ENCODE peak calls at places on chromosome 2, in seven cellular contexts. One of them, this sample, is unnamed.

GRCh38 chr2:23695214-23696162 is 231.4 kb downstream of the ATAD2B start:
- DNase-seq in CD4-positive, CD25-positive, alpha-beta regulatory T cell: no peak
- DNase-seq in right lobe of liver: peak
- DNase-seq in CD8-positive, alpha-beta memory T cell: no peak
- DNase-seq in AG04450: no peak
- DNase-seq in pancreas: no peak
- DNase-seq in dorsolateral prefrontal cortex: no peak
- DNase-seq in this sample: no peak

GRCh38 chr2:12606472-12607000 is 110.2 kb upstream of the TRIB2 start:
- DNase-seq in CD4-positive, CD25-positive, alpha-beta regulatory T cell: no peak
- DNase-seq in right lobe of liver: no peak
- DNase-seq in CD8-positive, alpha-beta memory T cell: no peak
- DNase-seq in AG04450: no peak
- DNase-seq in pancreas: no peak
- DNase-seq in dorsolateral prefrontal cortex: no peak
- DNase-seq in this sample: no peak

GRCh38 chr2:72103690-72104089 is 44.0 kb downstream of the CYP26B1 start:
- DNase-seq in CD4-positive, CD25-positive, alpha-beta regulatory T cell: no peak
- DNase-seq in right lobe of liver: no peak
- DNase-seq in CD8-positive, alpha-beta memory T cell: no peak
- DNase-seq in AG04450: no peak
- DNase-seq in pancreas: no peak
- DNase-seq in dorsolateral prefrontal cortex: no peak
- DNase-seq in this sample: no peak

GRCh38 chr2:230067990-230068657 is 600 bp downstream of the SLC16A14 start:
- DNase-seq in CD4-positive, CD25-positive, alpha-beta regulatory T cell: peak
- DNase-seq in right lobe of liver: peak
- DNase-seq in CD8-positive, alpha-beta memory T cell: no peak
- DNase-seq in AG04450: no peak
- DNase-seq in pancreas: peak
- DNase-seq in dorsolateral prefrontal cortex: no peak
- DNase-seq in this sample: peak

GRCh38 chr2:159267926-159268325 is 18.6 kb downstream of the WDSUB1 start:
- DNase-seq in CD4-positive, CD25-positive, alpha-beta regulatory T cell: no peak
- DNase-seq in right lobe of liver: no peak
- DNase-seq in CD8-positive, alpha-beta memory T cell: no peak
- DNase-seq in AG04450: no peak
- DNase-seq in pancreas: no peak
- DNase-seq in dorsolateral prefrontal cortex: no peak
- DNase-seq in this sample: no peak

GRCh38 chr2:141399270-141399669 is 731.5 kb downstream of the LRP1B start:
- DNase-seq in CD4-positive, CD25-positive, alpha-beta regulatory T cell: no peak
- DNase-seq in right lobe of liver: no peak
- DNase-seq in CD8-positive, alpha-beta memory T cell: no peak
- DNase-seq in AG04450: no peak
- DNase-seq in pancreas: no peak
- DNase-seq in dorsolateral prefrontal cortex: no peak
- DNase-seq in this sample: no peak

GRCh38 chr2:3635171-3636008 is 22.6 kb upstream of the ALLC start:
- DNase-seq in CD4-positive, CD25-positive, alpha-beta regulatory T cell: no peak
- DNase-seq in right lobe of liver: no peak
- DNase-seq in CD8-positive, alpha-beta memory T cell: peak
- DNase-seq in AG04450: no peak
- DNase-seq in pancreas: no peak
- DNase-seq in dorsolateral prefrontal cortex: peak
- DNase-seq in this sample: no peak

GRCh38 chr2:171181067-171182049 is 20.7 kb upstream of the TLK1 start:
- DNase-seq in CD4-positive, CD25-positive, alpha-beta regulatory T cell: no peak
- DNase-seq in right lobe of liver: no peak
- DNase-seq in CD8-positive, alpha-beta memory T cell: no peak
- DNase-seq in AG04450: no peak
- DNase-seq in pancreas: no peak
- DNase-seq in dorsolateral prefrontal cortex: no peak
- DNase-seq in this sample: no peak

GRCh38 chr2:134031539-134031938 is 222.3 kb upstream of the MGAT5 start:
- DNase-seq in CD4-positive, CD25-positive, alpha-beta regulatory T cell: no peak
- DNase-seq in right lobe of liver: no peak
- DNase-seq in CD8-positive, alpha-beta memory T cell: no peak
- DNase-seq in AG04450: no peak
- DNase-seq in pancreas: no peak
- DNase-seq in dorsolateral prefrontal cortex: no peak
- DNase-seq in this sample: no peak

GRCh38 chr2:186456941-186457340 is 29.1 kb upstream of the ZC3H15 start:
- DNase-seq in CD4-positive, CD25-positive, alpha-beta regulatory T cell: no peak
- DNase-seq in right lobe of liver: no peak
- DNase-seq in CD8-positive, alpha-beta memory T cell: no peak
- DNase-seq in AG04450: peak
- DNase-seq in pancreas: no peak
- DNase-seq in dorsolateral prefrontal cortex: no peak
- DNase-seq in this sample: no peak

GRCh38 chr2:213806125-213806726 is 522.0 kb downstream of the SPAG16 start:
- DNase-seq in CD4-positive, CD25-positive, alpha-beta regulatory T cell: peak
- DNase-seq in right lobe of liver: no peak
- DNase-seq in CD8-positive, alpha-beta memory T cell: no peak
- DNase-seq in AG04450: no peak
- DNase-seq in pancreas: no peak
- DNase-seq in dorsolateral prefrontal cortex: no peak
- DNase-seq in this sample: no peak

GRCh38 chr2:121408641-121409040 is 122.0 kb upstream of the RNU4ATAC start:
- DNase-seq in CD4-positive, CD25-positive, alpha-beta regulatory T cell: no peak
- DNase-seq in right lobe of liver: no peak
- DNase-seq in CD8-positive, alpha-beta memory T cell: no peak
- DNase-seq in AG04450: no peak
- DNase-seq in pancreas: no peak
- DNase-seq in dorsolateral prefrontal cortex: no peak
- DNase-seq in this sample: no peak

GRCh38 chr2:20596973-20597867 is 53.7 kb downstream of the HS1BP3 start:
- DNase-seq in CD4-positive, CD25-positive, alpha-beta regulatory T cell: no peak
- DNase-seq in right lobe of liver: peak
- DNase-seq in CD8-positive, alpha-beta memory T cell: peak
- DNase-seq in AG04450: no peak
- DNase-seq in pancreas: peak
- DNase-seq in dorsolateral prefrontal cortex: peak
- DNase-seq in this sample: no peak

GRCh38 chr2:28564346-28564745 is 68.5 kb downstream of the PLB1 start:
- DNase-seq in CD4-positive, CD25-positive, alpha-beta regulatory T cell: no peak
- DNase-seq in right lobe of liver: no peak
- DNase-seq in CD8-positive, alpha-beta memory T cell: no peak
- DNase-seq in AG04450: no peak
- DNase-seq in pancreas: no peak
- DNase-seq in dorsolateral prefrontal cortex: no peak
- DNase-seq in this sample: no peak

GRCh38 chr2:172196768-172197322 is 94.1 kb upstream of the DLX2 start:
- DNase-seq in CD4-positive, CD25-positive, alpha-beta regulatory T cell: peak
- DNase-seq in right lobe of liver: no peak
- DNase-seq in CD8-positive, alpha-beta memory T cell: no peak
- DNase-seq in AG04450: no peak
- DNase-seq in pancreas: no peak
- DNase-seq in dorsolateral prefrontal cortex: no peak
- DNase-seq in this sample: no peak

GRCh38 chr2:79223539-79223938 is 64.0 kb upstream of the REG3A start:
- DNase-seq in CD4-positive, CD25-positive, alpha-beta regulatory T cell: no peak
- DNase-seq in right lobe of liver: no peak
- DNase-seq in CD8-positive, alpha-beta memory T cell: no peak
- DNase-seq in AG04450: no peak
- DNase-seq in pancreas: no peak
- DNase-seq in dorsolateral prefrontal cortex: no peak
- DNase-seq in this sample: no peak

GRCh38 chr2:133090358-133090757 is 420.4 kb upstream of the LYPD1 start:
- DNase-seq in CD4-positive, CD25-positive, alpha-beta regulatory T cell: no peak
- DNase-seq in right lobe of liver: no peak
- DNase-seq in CD8-positive, alpha-beta memory T cell: no peak
- DNase-seq in AG04450: no peak
- DNase-seq in pancreas: no peak
- DNase-seq in dorsolateral prefrontal cortex: no peak
- DNase-seq in this sample: no peak

GRCh38 chr2:30235859-30236535 is 4.7 kb downstream of the LBH start:
- DNase-seq in CD4-positive, CD25-positive, alpha-beta regulatory T cell: peak
- DNase-seq in right lobe of liver: no peak
- DNase-seq in CD8-positive, alpha-beta memory T cell: peak
- DNase-seq in AG04450: no peak
- DNase-seq in pancreas: no peak
- DNase-seq in dorsolateral prefrontal cortex: no peak
- DNase-seq in this sample: no peak

GRCh38 chr2:207123776-207124391 is 41.9 kb downstream of the KLF7 start:
- DNase-seq in CD4-positive, CD25-positive, alpha-beta regulatory T cell: no peak
- DNase-seq in right lobe of liver: no peak
- DNase-seq in CD8-positive, alpha-beta memory T cell: no peak
- DNase-seq in AG04450: no peak
- DNase-seq in pancreas: no peak
- DNase-seq in dorsolateral prefrontal cortex: no peak
- DNase-seq in this sample: no peak
- H3K27ac ChIP-seq in CD4-positive, CD25-positive, alpha-beta regulatory T cell: no peak
- H3K27ac ChIP-seq in right lobe of liver: no peak
- H3K27ac ChIP-seq in CD8-positive, alpha-beta memory T cell: no peak
- H3K27ac ChIP-seq in AG04450: no peak
- H3K27ac ChIP-seq in pancreas: no peak
- H3K27ac ChIP-seq in dorsolateral prefrontal cortex: peak
- H3K27ac ChIP-seq in this sample: no peak

DNA sequence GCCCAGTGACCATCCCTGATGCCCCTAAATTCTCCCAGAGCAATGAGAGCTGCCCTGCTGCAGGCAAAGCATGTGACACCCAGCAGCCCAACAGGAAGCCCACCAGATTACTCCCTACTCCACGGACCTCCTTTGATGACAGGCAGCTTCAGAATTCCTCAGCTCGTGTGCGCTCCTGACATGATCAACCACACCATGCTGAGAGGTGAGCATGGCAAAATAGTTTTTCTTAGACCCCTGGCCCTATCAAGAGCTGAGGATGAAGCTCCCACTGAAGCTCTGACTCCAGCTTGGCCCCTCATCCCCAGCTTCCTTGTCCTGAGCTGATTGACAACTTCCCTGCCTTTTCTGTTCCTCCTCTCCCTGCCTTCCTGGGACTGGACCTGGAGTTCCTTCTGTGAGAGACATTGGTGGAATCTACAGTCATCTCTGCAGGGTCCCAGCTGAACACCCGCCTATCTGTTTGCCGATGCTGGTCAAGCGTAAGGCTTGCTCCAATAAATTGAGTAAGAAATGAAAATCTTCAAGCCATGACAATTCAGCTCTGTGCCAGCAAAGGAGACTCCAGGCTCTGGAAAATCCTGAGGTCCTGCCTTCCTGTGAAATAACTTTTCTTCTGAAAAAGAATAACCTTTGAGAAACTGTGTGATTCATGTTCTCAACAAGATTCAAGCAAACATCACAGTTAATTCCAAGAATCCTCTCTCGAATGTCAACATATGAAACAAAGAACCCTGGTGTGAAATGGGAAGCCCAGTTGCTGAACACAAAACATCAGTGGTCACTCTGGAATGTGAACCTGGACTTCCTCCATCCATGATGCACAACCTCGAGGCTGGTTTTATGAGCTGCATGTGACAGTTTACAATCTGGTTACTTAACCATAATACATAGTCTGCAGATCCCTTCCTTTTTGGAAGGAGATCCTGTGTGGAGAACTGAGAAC is 201.1 kb downstream of the SPP2 start:
- DNase-seq in CD4-positive, CD25-positive, alpha-beta regulatory T cell: no peak
- DNase-seq in right lobe of liver: no peak
- DNase-seq in CD8-positive, alpha-beta memory T cell: no peak
- DNase-seq in AG04450: peak
- DNase-seq in pancreas: no peak
- DNase-seq in dorsolateral prefrontal cortex: no peak
- DNase-seq in this sample: no peak
- H3K27ac ChIP-seq in CD4-positive, CD25-positive, alpha-beta regulatory T cell: no peak
- H3K27ac ChIP-seq in right lobe of liver: no peak
- H3K27ac ChIP-seq in CD8-positive, alpha-beta memory T cell: no peak
- H3K27ac ChIP-seq in AG04450: peak
- H3K27ac ChIP-seq in pancreas: peak
- H3K27ac ChIP-seq in dorsolateral prefrontal cortex: no peak
- H3K27ac ChIP-seq in this sample: no peak

GRCh38 chr2:189096769-189097447 is 82.7 kb downstream of the COL5A2 start:
- DNase-seq in CD4-positive, CD25-positive, alpha-beta regulatory T cell: no peak
- DNase-seq in right lobe of liver: no peak
- DNase-seq in CD8-positive, alpha-beta memory T cell: no peak
- DNase-seq in AG04450: peak
- DNase-seq in pancreas: no peak
- DNase-seq in dorsolateral prefrontal cortex: no peak
- DNase-seq in this sample: no peak
- H3K27ac ChIP-seq in CD4-positive, CD25-positive, alpha-beta regulatory T cell: no peak
- H3K27ac ChIP-seq in right lobe of liver: no peak
- H3K27ac ChIP-seq in CD8-positive, alpha-beta memory T cell: no peak
- H3K27ac ChIP-seq in AG04450: peak
- H3K27ac ChIP-seq in pancreas: no peak
- H3K27ac ChIP-seq in dorsolateral prefrontal cortex: no peak
- H3K27ac ChIP-seq in this sample: no peak

DNA sequence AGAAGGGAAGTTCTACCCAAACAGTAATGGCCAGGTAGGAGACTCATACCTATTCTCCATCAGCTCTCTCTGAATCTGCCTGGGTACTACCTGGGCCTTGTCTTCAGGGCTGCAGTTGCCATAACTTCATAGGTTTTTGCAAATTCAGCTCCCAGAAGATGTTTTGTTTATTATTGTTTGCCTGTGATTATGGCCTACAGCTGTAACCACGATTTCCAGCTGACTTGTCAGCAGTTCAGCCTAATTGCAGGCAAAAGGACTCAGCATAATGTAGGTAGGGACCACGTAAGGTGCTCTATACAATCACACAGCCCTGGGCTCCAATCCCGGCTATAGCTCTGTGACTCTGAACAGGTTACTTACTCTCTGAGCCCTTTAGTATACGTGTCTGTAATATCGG is 187.0 kb upstream of the FN1 start:
- DNase-seq in CD4-positive, CD25-positive, alpha-beta regulatory T cell: no peak
- DNase-seq in right lobe of liver: no peak
- DNase-seq in CD8-positive, alpha-beta memory T cell: no peak
- DNase-seq in AG04450: no peak
- DNase-seq in pancreas: no peak
- DNase-seq in dorsolateral prefrontal cortex: no peak
- DNase-seq in this sample: no peak
- H3K27ac ChIP-seq in CD4-positive, CD25-positive, alpha-beta regulatory T cell: no peak
- H3K27ac ChIP-seq in right lobe of liver: no peak
- H3K27ac ChIP-seq in CD8-positive, alpha-beta memory T cell: no peak
- H3K27ac ChIP-seq in AG04450: no peak
- H3K27ac ChIP-seq in pancreas: no peak
- H3K27ac ChIP-seq in dorsolateral prefrontal cortex: no peak
- H3K27ac ChIP-seq in this sample: no peak

DNA sequence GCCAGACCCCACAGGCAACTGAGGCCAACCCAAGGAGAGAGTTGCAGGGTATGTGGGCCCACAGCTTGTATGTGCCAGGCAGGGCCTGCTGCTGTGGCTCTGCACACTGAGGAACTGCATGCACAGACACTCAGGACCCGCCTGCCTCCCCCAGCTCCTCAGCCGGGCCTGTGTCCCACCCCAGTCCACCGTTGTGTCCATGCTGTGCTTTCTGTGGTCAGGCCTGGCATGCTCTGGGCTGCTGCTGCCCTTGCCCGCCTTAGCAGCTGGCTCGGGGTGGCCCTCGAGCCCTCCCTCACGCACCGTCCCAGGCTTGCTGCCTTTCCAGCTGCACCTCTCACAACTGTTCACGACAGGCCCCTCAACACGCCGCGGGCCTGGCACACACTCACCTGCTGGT is 4.1 kb downstream of the GYPC start:
- DNase-seq in CD4-positive, CD25-positive, alpha-beta regulatory T cell: no peak
- DNase-seq in right lobe of liver: no peak
- DNase-seq in CD8-positive, alpha-beta memory T cell: no peak
- DNase-seq in AG04450: no peak
- DNase-seq in pancreas: no peak
- DNase-seq in dorsolateral prefrontal cortex: no peak
- DNase-seq in this sample: no peak
- H3K27ac ChIP-seq in CD4-positive, CD25-positive, alpha-beta regulatory T cell: peak
- H3K27ac ChIP-seq in right lobe of liver: no peak
- H3K27ac ChIP-seq in CD8-positive, alpha-beta memory T cell: no peak
- H3K27ac ChIP-seq in AG04450: no peak
- H3K27ac ChIP-seq in pancreas: peak
- H3K27ac ChIP-seq in dorsolateral prefrontal cortex: no peak
- H3K27ac ChIP-seq in this sample: peak

This sample was measured in CD4-positive, alpha-beta T cell.